ENCODE peak calls at places on chromosomes 2 and 18, in seven cellular contexts. B, Z, G, I, S, W and T are unnamed samples.

GRCh38 chr2:134412639-134412999 is 158.7 kb downstream of the MGAT5 start:
- DNase-seq in B (no peak), Z (no peak), G (no peak), I (no peak), S (no peak), W (no peak), T (no peak)

GRCh38 chr2:11377915-11378649 is 33.6 kb upstream of the ROCK2 start:
- DNase-seq in B (peak; percentile 52), Z (no peak), G (no peak), I (no peak), S (peak; percentile 22), W (no peak), T (no peak)

GRCh38 chr18:5417342-5417741 is 121.8 kb upstream of the ZBTB14 start:
- DNase-seq in B (no peak), Z (no peak), G (no peak), I (no peak), S (peak; percentile 44), W (no peak), T (no peak)

GRCh38 chr2:30770791-30771190 is 36.5 kb downstream of the CAPN13 start:
- DNase-seq in B (no peak), Z (no peak), G (no peak), I (no peak), S (no peak), W (no peak), T (no peak)

GRCh38 chr2:223918671-223919134 is 26.4 kb downstream of the WDFY1 start:
- DNase-seq in B (no peak), Z (no peak), G (no peak), I (no peak), S (no peak), W (no peak), T (no peak)

GRCh38 chr2:42804891-42805290 is 12.5 kb upstream of the HAAO start:
- DNase-seq in B (no peak), Z (no peak), G (no peak), I (no peak), S (no peak), W (no peak), T (no peak)

GRCh38 chr18:79613186-79613931 is 66.2 kb upstream of the CTDP1 start:
- DNase-seq in B (peak; percentile 34), Z (no peak), G (no peak), I (no peak), S (no peak), W (no peak), T (no peak)

GRCh38 chr2:43576983-43577892 is 18.6 kb downstream of the THADA start:
- DNase-seq in B (no peak), Z (no peak), G (peak; percentile 79), I (peak; percentile 55), S (peak; percentile 75), W (peak; percentile 22), T (peak; percentile 67)

GRCh38 chr2:36357506-36358316 is 2.1 kb downstream of the CRIM1 start:
- DNase-seq in B (peak; percentile 48), Z (peak; percentile 48), G (peak; percentile 10), I (peak; percentile 41), S (peak; percentile 73), W (no peak), T (peak; percentile 92)

GRCh38 chr18:76275913-76276312 is 219.1 kb downstream of the ZNF516 start:
- DNase-seq in B (no peak), Z (no peak), G (peak; percentile 18), I (no peak), S (no peak), W (peak; percentile 46), T (no peak)